ENCODE peak calls at places on chromosomes 6 and 20, in seven cellular contexts. X, A, Q, E, Y, G and N are unnamed samples.

GRCh38 chr6:78909391-78909790 is 42.0 kb downstream of the IRAK1BP1 start:
- DNase-seq in X (no peak), A (no peak), Q (no peak), E (peak; percentile 57), Y (no peak), G (no peak), N (no peak)

GRCh38 chr6:36743538-36744441 is 46.2 kb downstream of the RAB44 start:
- DNase-seq in X (peak; percentile 91), A (no peak), Q (no peak), E (no peak), Y (no peak), G (peak; percentile 7), N (no peak)

GRCh38 chr20:50294164-50295088 is 103.8 kb downstream of the CEBPB start:
- DNase-seq in X (no peak), A (no peak), Q (no peak), E (no peak), Y (no peak), G (no peak), N (no peak)

GRCh38 chr6:147508073-147508870 is at the start of gene SAMD5:
- DNase-seq in X (peak; percentile 62), A (no peak), Q (no peak), E (no peak), Y (no peak), G (peak; percentile 64), N (peak; percentile 20)

GRCh38 chr6:163231356-163232014 is 183.0 kb upstream of the QKI start:
- DNase-seq in X (no peak), A (no peak), Q (no peak), E (no peak), Y (no peak), G (no peak), N (no peak)

GRCh38 chr20:61588356-61589054 is 336.4 kb downstream of the CDH4 start:
- DNase-seq in X (no peak), A (no peak), Q (no peak), E (no peak), Y (no peak), G (no peak), N (no peak)

GRCh38 chr6:169970306-169970988 is 219.0 kb downstream of the ERMARD start:
- DNase-seq in X (peak; percentile 19), A (no peak), Q (no peak), E (no peak), Y (no peak), G (no peak), N (no peak)

GRCh38 chr6:168322966-168323365 is 3.4 kb upstream of the DACT2 start:
- DNase-seq in X (no peak), A (no peak), Q (no peak), E (no peak), Y (no peak), G (no peak), N (no peak)

GRCh38 chr20:1820137-1821074 is 74.8 kb upstream of the SIRPA start:
- DNase-seq in X (no peak), A (no peak), Q (no peak), E (no peak), Y (no peak), G (no peak), N (no peak)

GRCh38 chr6:1103945-1104623 is 207.8 kb upstream of the FOXQ1 start:
- DNase-seq in X (no peak), A (no peak), Q (no peak), E (no peak), Y (no peak), G (no peak), N (no peak)

GRCh38 chr6:122322824-122323223 is 76.6 kb upstream of the HSF2 start:
- DNase-seq in X (no peak), A (no peak), Q (no peak), E (no peak), Y (no peak), G (no peak), N (no peak)

GRCh38 chr6:142899101-142899760 is 45.7 kb downstream of the HIVEP2 start:
- DNase-seq in X (no peak), A (no peak), Q (no peak), E (no peak), Y (no peak), G (no peak), N (no peak)

GRCh38 chr6:33160728-33161323 is 31.4 kb downstream of the COL11A2 start:
- DNase-seq in X (peak; percentile 75), A (no peak), Q (no peak), E (peak; percentile 19), Y (no peak), G (peak; percentile 22), N (no peak)

GRCh38 chr6:40722081-40722480 is 134.9 kb upstream of the LRFN2 start:
- DNase-seq in X (no peak), A (no peak), Q (no peak), E (no peak), Y (no peak), G (no peak), N (no peak)

GRCh38 chr20:22584630-22584921 is 204 bp upstream of the FOXA2 start:
- DNase-seq in X (peak; percentile 94), A (no peak), Q (peak; percentile 97), E (no peak), Y (no peak), G (no peak), N (peak; percentile 97)

GRCh38 chr6:154509421-154510143 is 903 bp downstream of the CNKSR3 start:
- DNase-seq in X (peak; percentile 44), A (no peak), Q (no peak), E (no peak), Y (no peak), G (no peak), N (no peak)

GRCh38 chr6:161403717-161404116 is 129.9 kb upstream of the AGPAT4 start:
- DNase-seq in X (no peak), A (no peak), Q (no peak), E (no peak), Y (no peak), G (no peak), N (no peak)